ENCODE peak calls at places on chromosome 20, in eight cellular contexts. I, Q, E, B, F, D, O and N are unnamed samples.

GRCh38 chr20:51122931-51123658 is 100.2 kb upstream of the KCNG1 start:
- DNase-seq in B (no peak), F (no peak), I (no peak), O (no peak), E (no peak), Q (no peak), D (no peak), N (no peak)

GRCh38 chr20:47503685-47504084 is 2.0 kb downstream of the NCOA3 start:
- DNase-seq in O (no peak), Q (no peak), D (no peak), E (no peak), B (no peak), F (no peak), I (no peak), N (no peak)

GRCh38 chr20:62860924-62861691 is 514 bp downstream of the TCFL5 start:
- DNase-seq in F (no peak), B (no peak), E (peak), D (no peak), I (no peak), O (peak), Q (no peak), N (no peak)

GRCh38 chr20:49701313-49701731 is 12.4 kb downstream of the B4GALT5 start:
- DNase-seq in E (no peak), F (no peak), D (no peak), I (no peak), O (no peak), B (no peak), Q (no peak), N (no peak)

GRCh38 chr20:63177785-63178444 is 38.0 kb downstream of the YTHDF1 start:
- DNase-seq in B (no peak), F (no peak), Q (no peak), I (no peak), E (no peak), D (no peak), O (no peak), N (no peak)

GRCh38 chr20:16292227-16292626 is 281.0 kb downstream of the KIF16B start:
- DNase-seq in I (no peak), F (no peak), B (no peak), E (no peak), O (no peak), Q (no peak), D (no peak), N (no peak)

GRCh38 chr20:43751167-43752050 is 24.6 kb upstream of the GTSF1L start:
- DNase-seq in E (no peak), D (no peak), I (no peak), Q (no peak), O (no peak), F (peak), B (no peak), N (peak)

GRCh38 chr20:24468401-24469115 is 871 bp upstream of the SYNDIG1 start:
- DNase-seq in Q (no peak), E (no peak), D (no peak), F (no peak), O (no peak), B (no peak), I (no peak), N (no peak)

GRCh38 chr20:59753836-59754235 is 149.5 kb downstream of the PHACTR3 start:
- DNase-seq in I (no peak), Q (no peak), E (no peak), F (no peak), D (no peak), B (no peak), O (no peak), N (no peak)

GRCh38 chr20:1757606-1758507 is 100.3 kb upstream of the SIRPG start:
- DNase-seq in B (no peak), O (no peak), E (no peak), F (no peak), D (no peak), I (no peak), Q (no peak), N (no peak)

GRCh38 chr20:34575271-34575670 is 16.8 kb downstream of the MAP1LC3A start:
- DNase-seq in O (no peak), I (no peak), F (no peak), Q (no peak), D (no peak), B (no peak), E (no peak), N (no peak)